ENCODE peak calls at places on chromosomes 4 and X, in eight cellular contexts. T, S, P, R, E, L, U and J are unnamed samples.
A peak's percentile ranks its signal among the peaks of the same experiment; 100 is the strongest.

GRCh38 chrX:129586446-129586845 is 46.4 kb downstream of the OCRL start:
- DNase-seq in T (no peak), S (no peak), P (no peak), R (no peak), E (no peak), L (no peak), U (no peak), J (no peak)

GRCh38 chr4:30722916-30723270 is 2.7 kb downstream of the PCDH7 start:
- DNase-seq in T (no peak), S (peak; percentile 22), P (peak; percentile 59), R (peak; percentile 1), E (no peak), L (no peak), U (no peak), J (no peak)

GRCh38 chrX:129782015-129782495 is 2.3 kb downstream of the SASH3 start:
- DNase-seq in T (no peak), S (no peak), P (no peak), R (no peak), E (peak; percentile 42), L (no peak), U (no peak), J (no peak)

GRCh38 chr4:87065016-87065415 is 130.2 kb downstream of the AFF1 start:
- DNase-seq in T (no peak), S (no peak), P (no peak), R (no peak), E (no peak), L (no peak), U (no peak), J (no peak)

GRCh38 chr4:176883681-176884418 is 91.1 kb upstream of the VEGFC start:
- DNase-seq in T (no peak), S (peak; percentile 95), P (no peak), R (no peak), E (no peak), L (peak; percentile 69), U (peak; percentile 87), J (peak; percentile 39)

GRCh38 chrX:66144258-66144657 is 19.8 kb upstream of the HEPH start:
- DNase-seq in T (no peak), S (no peak), P (no peak), R (no peak), E (no peak), L (no peak), U (no peak), J (no peak)

GRCh38 chr4:152211936-152212675 is 323.8 kb downstream of the FBXW7 start:
- DNase-seq in T (no peak), S (no peak), P (no peak), R (no peak), E (no peak), L (no peak), U (no peak), J (no peak)

GRCh38 chr4:82461710-82462109 is 31.3 kb downstream of the ENOPH1 start:
- DNase-seq in T (no peak), S (no peak), P (no peak), R (no peak), E (no peak), L (no peak), U (no peak), J (no peak)

GRCh38 chr4:100075486-100076270 is 114.6 kb downstream of the DDIT4L start:
- DNase-seq in T (no peak), S (peak; percentile 49), P (no peak), R (no peak), E (no peak), L (no peak), U (no peak), J (peak; percentile 35)

GRCh38 chr4:93313207-93313606 is 515.3 kb upstream of the ATOH1 start:
- DNase-seq in T (no peak), S (peak; percentile 3), P (no peak), R (no peak), E (no peak), L (no peak), U (no peak), J (peak; percentile 69)

GRCh38 chrX:100098660-100099375 is 311.3 kb downstream of the PCDH19 start:
- DNase-seq in T (no peak), S (peak; percentile 23), P (no peak), R (no peak), E (no peak), L (no peak), U (peak; percentile 70), J (peak; percentile 57)

GRCh38 chr4:54440394-54441223 is 211.5 kb downstream of the PDGFRA start:
- DNase-seq in T (no peak), S (peak; percentile 20), P (no peak), R (no peak), E (no peak), L (peak; percentile 37), U (peak; percentile 68), J (peak; percentile 51)

GRCh38 chr4:153466637-153467153 is 535 bp downstream of the TMEM131L start:
- DNase-seq in T (no peak), S (no peak), P (peak; percentile 80), R (no peak), E (no peak), L (no peak), U (no peak), J (no peak)

GRCh38 chr4:73434311-73434710 is 1.7 kb upstream of the AFP start:
- DNase-seq in T (no peak), S (peak; percentile 3), P (no peak), R (no peak), E (no peak), L (no peak), U (peak; percentile 38), J (peak; percentile 18)

GRCh38 chrX:14673764-14674163 is 144.4 kb downstream of the GLRA2 start:
- DNase-seq in T (no peak), S (peak; percentile 89), P (no peak), R (peak; percentile 74), E (peak; percentile 65), L (peak; percentile 84), U (peak; percentile 86), J (peak; percentile 90)

GRCh38 chr4:78247541-78248285 is 190.6 kb downstream of the FRAS1 start:
- DNase-seq in T (no peak), S (no peak), P (no peak), R (no peak), E (no peak), L (no peak), U (no peak), J (peak; percentile 69)

GRCh38 chr4:78242071-78242470 is 184.9 kb downstream of the FRAS1 start:
- DNase-seq in T (no peak), S (peak; percentile 34), P (no peak), R (no peak), E (no peak), L (peak; percentile 4), U (peak; percentile 18), J (peak; percentile 55)

GRCh38 chr4:78250500-78250899 is 193.4 kb downstream of the FRAS1 start:
- DNase-seq in T (no peak), S (no peak), P (no peak), R (peak; percentile 16), E (no peak), L (no peak), U (no peak), J (no peak)

DNA sequence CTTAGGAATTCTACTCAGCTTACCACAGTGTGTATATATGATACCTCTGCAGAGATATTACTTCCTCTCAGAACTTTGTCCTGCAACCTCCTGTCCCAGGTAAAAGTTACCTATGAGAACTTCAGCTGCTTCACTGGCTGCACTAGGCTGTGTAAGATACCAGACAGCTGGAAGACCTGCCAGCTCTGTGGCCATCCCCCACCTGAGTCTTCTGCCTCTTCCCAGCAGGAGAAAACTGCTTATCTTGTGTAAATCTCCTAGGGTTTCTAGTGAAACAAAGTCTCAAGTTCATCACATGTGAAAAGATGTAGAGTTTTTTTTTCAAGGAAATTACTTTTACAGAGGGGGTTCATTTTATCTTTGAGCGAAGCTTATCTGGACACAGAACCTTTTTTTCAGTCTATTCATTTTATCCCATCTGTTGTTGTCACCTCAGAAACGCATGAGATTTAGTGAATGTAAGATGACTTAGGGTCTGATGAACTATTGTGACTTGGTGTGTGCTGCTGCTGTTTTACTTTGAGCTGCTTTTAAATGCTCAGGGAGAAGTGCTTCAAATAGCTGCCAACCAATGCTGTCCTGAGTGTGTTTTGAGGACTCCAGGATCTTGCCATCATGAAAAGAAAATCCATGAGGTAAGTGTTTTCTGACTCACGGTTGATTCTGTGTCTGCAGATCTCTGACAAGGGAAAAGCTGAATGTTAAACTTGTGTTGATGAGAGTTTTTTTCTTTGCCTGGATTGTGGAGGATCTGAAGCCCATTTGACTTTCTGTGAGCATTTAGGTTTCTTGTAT is 187.8 kb downstream of the FRAS1 start:
- DNase-seq in T (no peak), S (no peak), P (no peak), R (no peak), E (no peak), L (no peak), U (no peak), J (peak; percentile 19)
- TF ChIP-seq CTCF in T (no peak), S (no peak), P (no peak), R (no peak), E (no peak), L (no peak), U (no peak), J (no peak)

DNA sequence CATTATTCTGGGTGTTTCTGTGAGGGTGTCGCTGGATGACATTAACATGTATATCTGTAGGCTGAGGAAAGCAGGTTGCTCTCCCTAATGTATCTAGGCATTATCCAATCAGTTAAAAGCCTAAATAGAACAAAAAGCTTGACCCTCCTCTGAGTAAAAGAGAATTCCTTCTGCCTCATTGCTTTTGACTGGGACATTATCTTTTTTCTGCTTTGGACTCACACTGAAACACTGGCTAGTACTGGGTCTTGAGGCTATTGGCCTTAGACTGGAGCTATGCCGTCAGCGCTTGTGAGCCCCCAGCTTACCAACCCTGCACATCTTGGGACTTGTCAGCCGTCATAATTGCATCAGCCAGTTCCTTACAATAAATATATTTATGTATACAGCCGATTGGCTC is 206.8 kb upstream of the ARHGAP24 start:
- DNase-seq in T (no peak), S (no peak), P (no peak), R (no peak), E (no peak), L (no peak), U (no peak), J (no peak)
- H3K4me3 ChIP-seq in T (no peak overlapping the region), S (no peak overlapping the region), P (no peak overlapping the region), R (no peak overlapping the region), E (no peak overlapping the region), L (no peak overlapping the region), U (no peak overlapping the region), J (no peak overlapping the region)

DNA sequence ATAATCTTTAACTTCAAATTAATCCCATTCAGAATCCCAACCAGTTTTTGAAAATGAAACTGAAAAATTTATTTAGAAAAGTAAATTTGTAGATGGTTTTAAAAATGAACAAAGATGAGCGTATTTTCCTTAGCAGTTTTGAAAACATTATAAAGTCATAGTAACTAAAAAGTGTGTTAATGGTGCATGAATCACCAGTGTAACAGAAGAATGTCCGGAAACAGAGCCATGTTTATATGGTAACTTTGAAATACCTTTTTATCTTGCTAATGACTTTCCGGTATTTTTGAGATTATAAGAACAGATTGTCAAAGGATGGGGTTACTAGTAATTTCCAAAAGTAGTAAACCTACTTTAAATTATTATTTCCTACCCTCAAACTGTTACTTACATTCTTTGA is 145.9 kb downstream of the IRS4 start:
- DNase-seq in T (no peak), S (peak; percentile 60), P (no peak), R (no peak), E (no peak), L (no peak), U (peak; percentile 37), J (no peak)
- TF ChIP-seq CTCF in T (no peak), S (no peak), P (no peak), R (no peak), E (no peak), L (no peak), U (no peak), J (no peak)

DNA sequence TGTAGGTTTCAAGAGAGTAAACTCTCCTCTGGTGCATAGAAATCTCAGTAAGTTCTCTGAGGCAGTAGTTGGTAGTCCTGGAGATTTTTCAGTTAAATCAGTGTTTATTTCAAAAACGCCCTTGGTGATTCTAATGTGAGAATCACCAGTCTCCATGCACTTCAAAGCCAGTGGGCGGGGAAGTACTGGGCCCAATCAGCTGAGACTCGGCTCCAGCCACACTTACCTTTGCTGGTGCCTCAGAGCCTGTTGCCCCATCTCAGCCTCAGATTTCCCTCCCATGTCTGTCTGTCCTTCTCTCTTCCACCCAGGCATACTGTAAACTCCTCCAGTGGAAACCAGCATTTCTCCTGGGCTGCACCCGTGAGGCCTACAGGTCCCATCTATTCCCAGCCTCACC is 7.4 kb upstream of the MGST2 start:
- DNase-seq in T (no peak), S (no peak), P (no peak), R (no peak), E (no peak), L (no peak), U (no peak), J (peak; percentile 56)
- H3K4me3 ChIP-seq in T (no peak overlapping the region), S (no peak overlapping the region), P (no peak overlapping the region), R (no peak overlapping the region), E (no peak overlapping the region), L (no peak overlapping the region), U (no peak overlapping the region), J (peak overlapping the region; percentile 14)